ENCODE peak calls at places on chromosomes 7 and 10, in eight cellular contexts. P is lung, W is SJCRH30, X is H1, D is heart right ventricle, J is mammary epithelial cell, Y is IMR-90, I is stomach. H is an unnamed sample.

GRCh38 chr7:129790136-129790535 is 162.6 kb downstream of the UBE2H start:
- DNase-seq in W (no peak), J (no peak), D (no peak), Y (peak), X (no peak), P (no peak), I (no peak), H (peak)

GRCh38 chr7:100887186-100887954 is 2.1 kb downstream of the UFSP1 start:
- DNase-seq in D (no peak), X (no peak), J (no peak), I (no peak), P (no peak), W (no peak), Y (no peak), H (no peak)

GRCh38 chr7:12805518-12805928 is 118.1 kb downstream of the ARL4A start:
- DNase-seq in J (peak), I (no peak), P (no peak), X (no peak), W (no peak), D (no peak), Y (no peak), H (no peak)

GRCh38 chr10:104209575-104210198 is 22.5 kb downstream of the CFAP43 start:
- DNase-seq in X (no peak), Y (peak), I (no peak), P (peak), D (peak), W (peak), J (peak), H (peak)

GRCh38 chr7:70044064-70044463 is 445.8 kb downstream of the AUTS2 start:
- DNase-seq in P (no peak), W (no peak), J (no peak), X (no peak), Y (no peak), D (no peak), I (no peak), H (no peak)

GRCh38 chr7:22821702-22822485 is 755 bp downstream of the TOMM7 start:
- DNase-seq in I (no peak), Y (no peak), W (no peak), X (no peak), P (no peak), J (peak), D (no peak), H (peak)

GRCh38 chr10:122519144-122519543 is 41.4 kb upstream of the DMBT1 start:
- DNase-seq in J (no peak), W (no peak), P (no peak), X (no peak), I (no peak), D (no peak), Y (no peak), H (no peak)

GRCh38 chr7:107414198-107414597 is 55.7 kb upstream of the GPR22 start:
- DNase-seq in D (no peak), W (no peak), J (no peak), Y (no peak), I (no peak), P (no peak), X (no peak), H (no peak)

GRCh38 chr7:48875300-48875916 is 48.9 kb upstream of the CDC14C start:
- DNase-seq in X (peak), Y (no peak), J (peak), P (no peak), W (peak), I (no peak), D (peak), H (peak)

GRCh38 chr7:126529833-126530232 is 722.9 kb downstream of the GRM8 start:
- DNase-seq in X (no peak), P (no peak), Y (no peak), W (no peak), I (no peak), D (no peak), J (peak), H (no peak)

GRCh38 chr7:142859829-142860228 is 5.0 kb downstream of the EPHB6 start:
- DNase-seq in Y (peak), D (no peak), P (no peak), W (no peak), I (no peak), X (no peak), J (peak), H (peak)

DNA sequence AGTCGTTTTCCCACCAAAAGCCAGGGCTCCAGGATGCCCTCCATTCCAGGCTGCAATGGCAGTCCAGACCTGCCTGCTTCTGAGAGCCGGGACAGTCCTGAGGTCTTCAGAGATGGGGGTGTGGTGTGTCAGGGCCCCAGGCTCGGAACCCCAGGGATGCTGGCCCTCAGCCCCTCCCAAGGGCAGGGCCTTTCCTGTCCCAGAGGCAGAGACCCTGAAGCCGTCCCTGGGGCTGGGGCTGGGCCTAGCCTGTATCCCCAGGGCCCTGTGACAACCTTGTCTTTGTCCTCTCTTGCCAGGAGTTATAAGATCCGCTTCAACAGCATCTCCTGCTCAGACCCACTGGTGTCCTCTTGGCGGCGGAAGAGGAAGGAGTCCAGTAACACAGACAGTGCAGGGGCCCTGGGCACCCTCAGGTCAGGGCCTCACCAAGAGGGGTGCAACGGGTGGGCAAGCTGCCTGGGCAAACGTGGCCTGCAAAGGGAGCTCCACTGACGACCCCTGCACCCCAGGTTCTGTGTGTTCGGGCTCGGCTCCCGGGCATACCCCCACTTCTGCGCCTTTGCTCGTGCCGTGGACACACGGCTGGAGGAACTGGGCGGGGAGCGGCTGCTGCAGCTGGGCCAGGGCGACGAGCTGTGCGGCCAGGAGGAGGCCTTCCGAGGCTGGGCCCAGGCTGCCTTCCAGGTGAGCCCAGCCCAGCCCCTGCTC is 15.9 kb downstream of the NOS3 start:
- DNase-seq in W (no peak), D (no peak), I (no peak), Y (no peak), P (no peak), X (no peak), J (no peak), H (no peak)
- H3K27ac ChIP-seq in W (no peak), D (peak), I (no peak), Y (no peak), P (no peak), X (no peak), J (no peak), H (no peak)

DNA sequence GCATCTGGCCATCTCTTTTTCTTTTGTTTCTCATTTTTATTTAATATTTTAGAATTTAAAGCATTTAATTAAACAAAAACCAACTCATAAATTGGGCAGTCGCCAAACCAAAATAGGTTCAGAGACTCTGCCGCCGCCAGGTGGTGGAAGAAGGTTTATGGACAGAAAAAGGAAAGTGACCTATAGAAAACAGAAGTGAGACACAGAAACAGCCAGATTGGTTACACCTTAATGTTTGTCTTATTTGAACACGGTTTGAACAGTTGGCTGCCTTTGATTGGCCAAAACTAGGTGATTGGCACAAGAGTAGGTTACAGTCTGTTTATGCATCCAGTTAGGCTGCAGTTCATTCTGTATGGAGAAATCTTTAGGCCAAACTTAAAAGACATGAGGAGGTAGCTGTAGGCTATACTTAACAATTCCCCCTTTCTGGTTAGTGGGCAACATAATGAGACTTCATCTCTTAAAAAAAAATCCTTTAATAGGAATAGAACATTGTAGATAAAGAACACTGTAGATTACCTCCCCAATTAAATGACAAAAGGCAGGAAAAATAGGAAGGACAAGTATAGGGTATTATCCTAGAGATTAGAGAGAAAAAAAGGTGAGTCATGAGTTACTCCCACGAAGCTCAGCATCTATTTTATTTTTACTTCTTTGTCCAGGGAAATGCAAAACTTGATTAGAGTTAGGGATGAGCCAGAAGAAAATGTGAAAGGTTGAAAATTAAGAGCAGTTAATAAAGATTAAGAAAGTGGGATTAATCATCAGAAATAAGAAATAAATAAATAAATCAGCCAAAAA is 23.9 kb upstream of the CYCS start:
- DNase-seq in Y (no peak), W (no peak), D (no peak), P (no peak), X (no peak), I (no peak), J (no peak), H (peak)
- H3K27ac ChIP-seq in Y (no peak), W (no peak), D (no peak), P (no peak), X (no peak), I (no peak), J (no peak), H (no peak)

GRCh38 chr7:150585199-150585598 is 18.0 kb downstream of the GIMAP4 start:
- DNase-seq in X (no peak), I (no peak), Y (no peak), P (no peak), D (no peak), W (no peak), J (no peak), H (no peak)

GRCh38 chr7:150586068-150586777 is 19.0 kb downstream of the GIMAP4 start:
- DNase-seq in D (no peak), W (no peak), Y (no peak), X (no peak), P (peak), I (no peak), J (no peak), H (no peak)

GRCh38 chr7:150586778-150587152 is 19.6 kb downstream of the GIMAP4 start:
- DNase-seq in W (no peak), Y (no peak), D (peak), I (no peak), P (peak), J (no peak), X (no peak), H (no peak)

GRCh38 chr7:150587551-150587950 is 20.4 kb downstream of the GIMAP4 start:
- DNase-seq in J (no peak), Y (no peak), I (no peak), P (no peak), W (no peak), D (no peak), X (no peak), H (no peak)
- H3K27ac ChIP-seq in J (no peak), Y (no peak), I (peak), P (no peak), W (no peak), D (peak), X (no peak), H (no peak)

GRCh38 chr10:87818505-87819273 is 663 bp upstream of the ATAD1 start:
- DNase-seq in Y (peak), X (no peak), P (peak), J (peak), W (no peak), I (peak), D (peak), H (peak)
- H3K27ac ChIP-seq in Y (peak), X (peak), P (peak), J (peak), W (peak), I (peak), D (peak), H (peak)

DNA sequence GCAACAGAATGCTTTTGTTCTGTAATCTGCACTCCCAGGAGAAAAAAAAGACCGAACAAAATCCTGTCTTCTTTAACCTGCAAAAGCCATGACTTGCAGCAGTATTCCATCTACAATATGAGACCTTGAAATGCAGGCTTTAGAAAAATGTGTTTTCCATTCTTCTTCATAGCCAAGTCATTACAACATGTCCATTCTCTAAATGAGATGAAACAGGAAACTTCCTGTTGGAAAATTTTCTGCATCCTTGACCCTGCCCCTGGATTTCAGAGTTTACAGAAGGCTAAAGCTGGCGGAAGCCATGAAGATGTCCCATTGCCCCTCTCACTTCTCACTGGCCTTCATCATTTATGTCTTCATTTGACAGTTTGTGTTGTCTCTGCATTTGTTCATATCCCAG is 546.4 kb downstream of the TNS3 start:
- DNase-seq in X (no peak), I (no peak), W (no peak), D (no peak), P (no peak), Y (no peak), J (no peak), H (no peak)
- H3K27ac ChIP-seq in X (no peak), I (no peak), W (no peak), D (peak), P (no peak), Y (no peak), J (no peak), H (no peak)